ENCODE peak calls at places on chromosomes 11 and 22, in four cellular contexts. One of them, this sample, is unnamed.

GRCh38 chr22:22753526-22754267 is 109.3 kb downstream of the GGTLC2 start:
- DNase-seq in testis: peak; percentile 73
- DNase-seq in NB4: peak; percentile 70
- DNase-seq in right lobe of liver: peak; percentile 58
- DNase-seq in this sample: peak; percentile 82

GRCh38 chr11:88384004-88384677 is 46.6 kb upstream of the CTSC start:
- DNase-seq in right lobe of liver: no peak
- DNase-seq in NB4: no peak
- DNase-seq in testis: no peak
- DNase-seq in this sample: no peak

GRCh38 chr11:125190549-125190948 is 26.0 kb downstream of the PKNOX2 start:
- DNase-seq in testis: no peak
- DNase-seq in right lobe of liver: no peak
- DNase-seq in NB4: no peak
- DNase-seq in this sample: no peak

GRCh38 chr11:48081151-48082010 is 101.0 kb downstream of the PTPRJ start:
- DNase-seq in NB4: peak; percentile 87
- DNase-seq in testis: peak; percentile 18
- DNase-seq in right lobe of liver: peak; percentile 53
- DNase-seq in this sample: no peak

GRCh38 chr11:35116762-35117588 is 22.0 kb upstream of the CD44 start:
- DNase-seq in NB4: no peak
- DNase-seq in testis: no peak
- DNase-seq in right lobe of liver: no peak
- DNase-seq in this sample: no peak

GRCh38 chr11:121466063-121466794 is 13.5 kb upstream of the SORL1-AS1 start:
- DNase-seq in testis: peak; percentile 93
- DNase-seq in NB4: peak; percentile 73
- DNase-seq in right lobe of liver: peak; percentile 94
- DNase-seq in this sample: peak; percentile 89

GRCh38 chr11:66725646-66726045 is 3.4 kb downstream of the SPTBN2 start:
- DNase-seq in NB4: no peak
- DNase-seq in right lobe of liver: no peak
- DNase-seq in testis: no peak
- DNase-seq in this sample: no peak

GRCh38 chr11:130452171-130452570 is 3.7 kb downstream of the ADAMTS15 start:
- DNase-seq in right lobe of liver: no peak
- DNase-seq in testis: no peak
- DNase-seq in NB4: no peak
- DNase-seq in this sample: no peak

GRCh38 chr11:44566559-44566949 is 1.1 kb downstream of the CD82 start:
- DNase-seq in NB4: no peak
- DNase-seq in right lobe of liver: no peak
- DNase-seq in testis: no peak
- DNase-seq in this sample: no peak

GRCh38 chr11:33268945-33269567 is 11.9 kb downstream of the HIPK3 start:
- DNase-seq in right lobe of liver: no peak
- DNase-seq in NB4: no peak
- DNase-seq in testis: no peak
- DNase-seq in this sample: no peak

GRCh38 chr22:47371263-47372090 is 609.0 kb downstream of the TBC1D22A start:
- DNase-seq in right lobe of liver: no peak
- DNase-seq in NB4: no peak
- DNase-seq in testis: peak; percentile 8
- DNase-seq in this sample: peak; percentile 68

GRCh38 chr22:47304854-47305253 is 542.4 kb downstream of the TBC1D22A start:
- DNase-seq in testis: no peak
- DNase-seq in NB4: no peak
- DNase-seq in right lobe of liver: no peak
- DNase-seq in this sample: peak; percentile 71

GRCh38 chr11:112584674-112585073 is 324.0 kb upstream of the PLET1 start:
- DNase-seq in NB4: peak; percentile 18
- DNase-seq in right lobe of liver: no peak
- DNase-seq in testis: no peak
- DNase-seq in this sample: no peak

GRCh38 chr22:47136671-47137070 is 374.2 kb downstream of the TBC1D22A start:
- DNase-seq in NB4: no peak
- DNase-seq in testis: no peak
- DNase-seq in right lobe of liver: no peak
- DNase-seq in this sample: no peak

GRCh38 chr11:130677486-130678153 is 229.2 kb downstream of the ADAMTS15 start:
- DNase-seq in NB4: no peak
- DNase-seq in right lobe of liver: no peak
- DNase-seq in testis: no peak
- DNase-seq in this sample: peak; percentile 87

GRCh38 chr11:45411221-45411946 is 125.2 kb upstream of the SYT13 start:
- DNase-seq in NB4: no peak
- DNase-seq in right lobe of liver: no peak
- DNase-seq in testis: no peak
- DNase-seq in this sample: no peak

GRCh38 chr11:43747130-43747802 is 66.7 kb downstream of the HSD17B12 start:
- DNase-seq in testis: peak; percentile 58
- DNase-seq in right lobe of liver: no peak
- DNase-seq in NB4: peak; percentile 14
- DNase-seq in this sample: no peak

GRCh38 chr11:11845551-11845950 is 3.8 kb downstream of the USP47 start:
- DNase-seq in NB4: no peak
- DNase-seq in right lobe of liver: no peak
- DNase-seq in testis: no peak
- DNase-seq in this sample: no peak

GRCh38 chr22:44537016-44537936 is 39.2 kb upstream of the RTL6 start:
- DNase-seq in right lobe of liver: no peak
- DNase-seq in testis: no peak
- DNase-seq in NB4: no peak
- DNase-seq in this sample: no peak
- TF ChIP-seq CTCF in right lobe of liver: no peak
- TF ChIP-seq CTCF in testis: no peak
- TF ChIP-seq CTCF in NB4: no peak
- TF ChIP-seq CTCF in this sample: no peak

GRCh38 chr22:35627267-35628041 is 10.3 kb upstream of the MB start:
- DNase-seq in NB4: peak; percentile 76
- DNase-seq in testis: peak; percentile 91
- DNase-seq in right lobe of liver: peak; percentile 86
- DNase-seq in this sample: peak; percentile 87
- TF ChIP-seq CTCF in NB4: peak; percentile 14
- TF ChIP-seq CTCF in testis: peak; percentile 13
- TF ChIP-seq CTCF in right lobe of liver: peak; percentile 51
- TF ChIP-seq CTCF in this sample: peak; percentile 69

GRCh38 chr11:119370486-119371046 is 10.9 kb downstream of the USP2 start:
- DNase-seq in right lobe of liver: peak; percentile 49
- DNase-seq in testis: no peak
- DNase-seq in NB4: no peak
- DNase-seq in this sample: no peak
- TF ChIP-seq CTCF in right lobe of liver: no peak
- TF ChIP-seq CTCF in testis: no peak
- TF ChIP-seq CTCF in NB4: no peak
- TF ChIP-seq CTCF in this sample: no peak

GRCh38 chr11:75248924-75249256 is 8.3 kb downstream of the TPBGL start:
- DNase-seq in NB4: no peak
- DNase-seq in testis: no peak
- DNase-seq in right lobe of liver: no peak
- DNase-seq in this sample: no peak
- TF ChIP-seq CTCF in NB4: no peak
- TF ChIP-seq CTCF in testis: no peak
- TF ChIP-seq CTCF in right lobe of liver: no peak
- TF ChIP-seq CTCF in this sample: peak; percentile 4

GRCh38 chr11:132114185-132114584 is 743.8 kb downstream of the NTM start:
- DNase-seq in NB4: peak; percentile 46
- DNase-seq in right lobe of liver: peak; percentile 29
- DNase-seq in testis: peak; percentile 57
- DNase-seq in this sample: no peak
- TF ChIP-seq CTCF in NB4: peak; percentile 54
- TF ChIP-seq CTCF in right lobe of liver: peak; percentile 59
- TF ChIP-seq CTCF in testis: peak; percentile 16
- TF ChIP-seq CTCF in this sample: peak; percentile 51

DNA sequence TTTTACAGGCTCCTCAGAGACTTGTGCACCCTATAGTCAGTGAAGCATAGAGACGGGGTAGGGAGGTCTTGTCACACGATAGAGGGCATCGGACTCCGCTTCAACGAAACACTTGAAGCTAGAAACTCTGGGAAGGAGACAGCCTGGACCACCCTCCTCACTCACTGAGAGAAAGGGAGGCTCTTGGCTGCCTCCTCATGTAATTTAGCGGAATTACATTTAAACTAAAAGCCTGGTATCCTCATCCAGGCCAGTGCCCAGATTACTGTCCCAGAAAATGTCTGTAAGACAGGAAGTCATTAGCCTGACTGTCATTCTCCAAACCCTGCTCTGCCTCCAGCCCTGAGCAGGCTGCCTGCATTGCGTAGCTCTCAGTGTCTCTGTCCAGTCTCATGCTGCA is 36.0 kb downstream of the TTLL1 start:
- DNase-seq in testis: no peak
- DNase-seq in right lobe of liver: no peak
- DNase-seq in NB4: peak; percentile 42
- DNase-seq in this sample: no peak
- TF ChIP-seq CTCF in testis: no peak
- TF ChIP-seq CTCF in right lobe of liver: no peak
- TF ChIP-seq CTCF in NB4: peak; percentile 40
- TF ChIP-seq CTCF in this sample: peak; percentile 38

GRCh38 chr11:97269527-97269926 is 879.7 kb downstream of the JRKL start:
- DNase-seq in testis: no peak
- DNase-seq in NB4: peak; percentile 32
- DNase-seq in right lobe of liver: no peak
- DNase-seq in this sample: no peak
- TF ChIP-seq CTCF in testis: no peak
- TF ChIP-seq CTCF in NB4: peak; percentile 10
- TF ChIP-seq CTCF in right lobe of liver: no peak
- TF ChIP-seq CTCF in this sample: peak; percentile 26

GRCh38 chr22:30180616-30181015 is 65.9 kb downstream of the LIF start:
- DNase-seq in right lobe of liver: no peak
- DNase-seq in NB4: no peak
- DNase-seq in testis: no peak
- DNase-seq in this sample: no peak

GRCh38 chr22:30175743-30176288 is 70.7 kb downstream of the LIF start:
- DNase-seq in testis: no peak
- DNase-seq in NB4: no peak
- DNase-seq in right lobe of liver: no peak
- DNase-seq in this sample: no peak

GRCh38 chr22:30181459-30182353 is 64.9 kb downstream of the LIF start:
- DNase-seq in NB4: peak; percentile 67
- DNase-seq in testis: no peak
- DNase-seq in right lobe of liver: no peak
- DNase-seq in this sample: no peak

GRCh38 chr22:30176431-30176830 is 70.1 kb downstream of the LIF start:
- DNase-seq in testis: no peak
- DNase-seq in NB4: no peak
- DNase-seq in right lobe of liver: no peak
- DNase-seq in this sample: no peak

DNA sequence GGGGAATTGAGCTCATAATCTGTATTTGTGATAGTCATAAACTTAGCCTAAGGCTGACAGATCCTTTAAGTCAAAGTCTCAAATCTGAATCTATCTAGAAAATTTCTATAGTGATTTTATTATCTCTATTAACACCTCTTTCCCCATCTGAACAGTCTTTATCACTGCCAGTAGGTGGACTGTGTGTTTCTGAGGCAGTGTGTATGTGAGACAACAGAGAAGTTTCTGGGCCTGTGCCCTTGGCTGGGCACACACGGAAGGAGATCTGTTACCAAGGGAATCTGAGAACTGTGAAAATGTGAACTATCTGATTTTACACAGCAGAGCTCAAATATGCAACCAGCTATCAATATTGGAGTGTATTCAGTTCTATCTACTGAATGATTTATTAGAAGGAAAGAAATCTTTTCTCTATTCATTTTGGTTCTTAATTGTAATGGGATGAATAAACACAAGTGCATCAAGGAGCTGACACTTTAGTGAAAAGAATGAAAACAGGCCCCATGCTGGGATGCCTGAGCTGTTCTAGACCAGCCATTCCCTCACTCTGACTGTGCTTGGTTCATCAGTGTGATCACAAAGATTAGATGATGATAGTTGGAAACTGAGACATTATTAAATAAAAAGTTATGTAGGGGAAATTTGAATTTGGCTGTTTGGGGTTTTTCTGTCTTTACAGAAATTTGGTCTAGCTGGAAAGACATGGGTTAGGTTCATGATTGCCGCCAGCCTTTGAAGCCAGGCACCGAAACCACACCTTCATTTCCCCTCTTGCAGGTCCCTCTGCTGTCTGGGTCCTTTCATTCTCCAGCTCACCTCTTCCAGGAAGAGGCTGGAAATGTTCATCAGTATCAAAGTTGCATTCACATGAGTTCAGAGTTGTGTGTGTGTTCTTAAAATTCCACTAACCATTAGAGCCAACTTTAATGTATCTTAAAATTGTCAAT is 68.1 kb downstream of the LIF start:
- DNase-seq in NB4: no peak
- DNase-seq in testis: peak; percentile 41
- DNase-seq in right lobe of liver: no peak
- DNase-seq in this sample: no peak
- TF ChIP-seq CTCF in NB4: no peak
- TF ChIP-seq CTCF in testis: no peak
- TF ChIP-seq CTCF in right lobe of liver: no peak
- TF ChIP-seq CTCF in this sample: peak; percentile 24

GRCh38 chr11:10761085-10761698 is 10.1 kb downstream of the CTR9 start:
- DNase-seq in testis: no peak
- DNase-seq in NB4: no peak
- DNase-seq in right lobe of liver: no peak
- DNase-seq in this sample: no peak

GRCh38 chr11:10762913-10763421 is 11.9 kb downstream of the CTR9 start:
- DNase-seq in right lobe of liver: no peak
- DNase-seq in NB4: no peak
- DNase-seq in testis: no peak
- DNase-seq in this sample: no peak

GRCh38 chr11:10762185-10762584 is 11.1 kb downstream of the CTR9 start:
- DNase-seq in NB4: peak; percentile 58
- DNase-seq in testis: no peak
- DNase-seq in right lobe of liver: no peak
- DNase-seq in this sample: no peak

GRCh38 chr11:10763766-10764165 is 12.7 kb downstream of the CTR9 start:
- DNase-seq in NB4: no peak
- DNase-seq in right lobe of liver: no peak
- DNase-seq in testis: no peak
- DNase-seq in this sample: no peak

GRCh38 chr11:10758959-10759358 is 7.9 kb downstream of the CTR9 start:
- DNase-seq in NB4: peak; percentile 39
- DNase-seq in right lobe of liver: no peak
- DNase-seq in testis: no peak
- DNase-seq in this sample: no peak
- TF ChIP-seq CTCF in NB4: no peak
- TF ChIP-seq CTCF in right lobe of liver: no peak
- TF ChIP-seq CTCF in testis: no peak
- TF ChIP-seq CTCF in this sample: no peak